ENCODE peak calls at places on chromosomes 6 and 20, in five cellular contexts. O is GM06990, R is pancreas, Z is A673, U is GM23338. B is an unnamed sample.

GRCh38 chr6:148760143-148760505 is 13.3 kb downstream of the UST start:
- DNase-seq in R (no peak), O (no peak), U (no peak), Z (no peak), B (peak)

GRCh38 chr20:5947276-5947675 is 3.1 kb downstream of the TRMT6 start:
- DNase-seq in Z (no peak), U (no peak), O (no peak), R (no peak), B (no peak)

GRCh38 chr6:148700713-148701392 is 46.0 kb upstream of the UST start:
- DNase-seq in R (no peak), O (no peak), Z (no peak), U (peak), B (peak)

GRCh38 chr6:47651505-47651944 is 46.9 kb upstream of the ADGRF4 start:
- DNase-seq in R (no peak), U (no peak), Z (no peak), O (no peak), B (no peak)

GRCh38 chr6:37502703-37503485 is 3.2 kb upstream of the CCDC167 start:
- DNase-seq in U (no peak), R (no peak), O (no peak), Z (no peak), B (peak)

GRCh38 chr6:167094820-167095637 is 27.9 kb upstream of the CCR6 start:
- DNase-seq in Z (no peak), U (no peak), R (no peak), O (peak), B (peak)

GRCh38 chr20:47336013-47336754 is 20.3 kb downstream of the ZMYND8 start:
- DNase-seq in O (no peak), R (no peak), U (no peak), Z (no peak), B (no peak)

GRCh38 chr20:3654326-3655031 is 8.7 kb downstream of the GFRA4 start:
- DNase-seq in R (no peak), U (no peak), O (no peak), Z (no peak), B (no peak)

GRCh38 chr6:11538049-11538798 is 675 bp downstream of the TMEM170B start:
- DNase-seq in U (peak), R (peak), O (peak), Z (peak), B (peak)

GRCh38 chr20:51132286-51132810 is 109.4 kb upstream of the KCNG1 start:
- DNase-seq in R (no peak), Z (no peak), O (no peak), U (no peak), B (no peak)

GRCh38 chr6:26097268-26097875 is 10.1 kb downstream of the HFE start:
- DNase-seq in U (peak), R (peak), O (peak), Z (peak), B (peak)

GRCh38 chr6:137657351-137657911 is 163.2 kb upstream of the OLIG3 start:
- DNase-seq in O (peak), R (no peak), Z (no peak), U (no peak), B (peak)

GRCh38 chr6:88422831-88423230 is 256.7 kb upstream of the CNR1 start:
- DNase-seq in R (no peak), O (no peak), Z (peak), U (peak), B (no peak)

GRCh38 chr20:1163105-1163504 is 21.7 kb downstream of the TMEM74B start:
- DNase-seq in U (no peak), Z (no peak), R (no peak), O (no peak), B (peak)
- TF ChIP-seq CTCF in U (no peak), Z (no peak), R (no peak), O (no peak), B (no peak)

GRCh38 chr6:31727717-31728671 is 1.1 kb downstream of the DDAH2 start:
- DNase-seq in U (no peak), O (peak), Z (no peak), R (no peak), B (peak)

GRCh38 chr6:31729515-31729978 is 448 bp upstream of the DDAH2 start:
- DNase-seq in Z (peak), O (peak), U (peak), R (peak), B (peak)

GRCh38 chr6:31728767-31729514 is at the start of gene DDAH2:
- DNase-seq in Z (no peak), R (peak), U (no peak), O (no peak), B (no peak)

GRCh38 chr6:31725502-31726350 is 2.6 kb downstream of the MPIG6B start:
- DNase-seq in R (no peak), Z (no peak), U (no peak), O (no peak), B (no peak)

DNA sequence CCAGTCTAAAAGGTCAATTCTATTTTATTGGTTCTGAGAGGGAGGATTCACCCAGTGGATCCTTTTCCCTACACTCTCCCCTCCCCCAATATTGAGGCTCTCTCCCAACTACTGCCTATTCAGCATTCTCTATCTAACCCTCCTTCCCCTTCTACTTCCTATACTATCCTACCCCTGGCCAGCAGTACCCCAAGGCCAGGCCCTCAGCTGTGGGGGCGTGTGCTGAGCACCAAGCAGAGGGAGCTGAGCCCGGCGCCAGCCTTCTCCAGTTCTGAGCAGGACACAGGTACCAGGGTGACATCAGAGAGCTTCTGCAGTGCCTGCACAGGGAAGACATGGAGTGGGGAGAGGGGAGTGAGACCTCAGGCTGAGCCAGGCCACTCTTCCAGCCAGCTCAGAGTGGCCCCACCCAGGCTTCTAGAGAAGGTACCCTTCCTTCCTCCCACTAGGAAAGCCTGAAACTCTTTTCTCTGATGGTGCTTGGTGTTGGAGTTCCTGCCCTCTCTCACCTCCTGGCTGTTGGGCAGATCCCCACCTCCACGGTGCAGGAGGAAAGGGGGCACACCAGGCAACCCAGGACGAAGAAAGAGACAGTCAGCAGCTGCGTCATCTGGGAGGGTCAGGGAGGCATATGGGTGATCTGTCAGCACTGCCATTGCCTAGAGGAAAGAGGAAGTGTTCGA is 1.9 kb downstream of the DDAH2 start:
- DNase-seq in R (no peak), Z (no peak), O (no peak), U (no peak), B (no peak)
- H3K4me3 ChIP-seq in R (no peak), Z (no peak), O (no peak), U (no peak), B (no peak)

DNA sequence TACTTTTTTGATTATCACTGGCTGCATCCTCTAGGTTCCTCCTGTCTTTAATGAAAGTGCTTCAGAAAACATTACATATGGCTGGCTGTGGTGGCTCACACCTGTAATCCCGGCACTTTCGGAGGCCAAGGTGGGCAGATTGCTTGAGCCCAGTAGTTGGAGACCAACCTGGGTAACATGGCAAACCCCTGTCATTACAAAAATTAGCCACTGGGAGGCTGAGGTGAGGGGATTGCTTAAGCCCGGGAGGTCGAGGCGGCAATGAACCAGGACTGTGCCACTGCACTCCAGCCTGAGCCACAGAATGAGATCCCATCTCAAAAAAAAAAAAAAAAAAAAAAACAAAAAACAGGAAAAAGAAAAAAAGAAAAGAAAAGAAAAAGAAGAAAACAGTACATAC is 35.3 kb downstream of the BEND3 start:
- DNase-seq in Z (no peak), R (no peak), U (peak), O (no peak), B (peak)
- TF ChIP-seq CTCF in Z (peak), R (no peak), U (peak), O (peak), B (peak)

DNA sequence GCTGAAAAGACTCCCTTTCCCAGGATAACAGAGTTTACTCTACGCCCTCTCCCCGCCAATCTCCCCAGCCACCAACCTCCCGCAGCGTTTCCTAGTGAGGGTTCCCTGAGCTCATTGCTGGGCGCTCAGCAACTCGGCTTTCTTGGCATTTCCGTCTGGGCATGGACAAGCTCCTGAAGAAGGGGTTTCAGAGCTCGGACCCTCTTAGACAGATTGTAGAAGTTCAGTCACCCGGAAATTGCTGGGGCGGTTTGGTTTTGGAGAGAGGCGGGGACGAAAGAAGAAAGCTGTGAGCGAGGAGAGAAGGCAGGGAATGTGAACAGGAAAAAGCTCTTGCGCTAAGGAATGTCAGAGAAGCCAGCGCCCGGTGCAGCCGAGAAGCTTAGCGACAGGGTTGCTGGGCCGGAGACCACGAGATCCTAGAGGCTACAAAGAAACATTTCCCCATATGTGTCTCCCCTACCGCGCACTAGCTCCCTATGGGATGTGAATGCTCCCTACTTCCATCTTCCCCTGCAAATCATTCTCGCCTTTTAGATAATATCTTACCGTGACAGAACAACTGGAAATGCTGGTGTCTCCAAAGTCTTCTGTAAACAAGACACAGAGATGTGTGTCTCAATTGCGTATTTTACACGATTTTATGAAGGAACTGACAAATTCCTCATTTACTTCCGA is 15.8 kb downstream of the POM121L2 start:
- DNase-seq in Z (peak), R (no peak), O (no peak), U (peak), B (no peak)
- H3K4me3 ChIP-seq in Z (peak), R (no peak), O (no peak), U (peak), B (peak)

DNA sequence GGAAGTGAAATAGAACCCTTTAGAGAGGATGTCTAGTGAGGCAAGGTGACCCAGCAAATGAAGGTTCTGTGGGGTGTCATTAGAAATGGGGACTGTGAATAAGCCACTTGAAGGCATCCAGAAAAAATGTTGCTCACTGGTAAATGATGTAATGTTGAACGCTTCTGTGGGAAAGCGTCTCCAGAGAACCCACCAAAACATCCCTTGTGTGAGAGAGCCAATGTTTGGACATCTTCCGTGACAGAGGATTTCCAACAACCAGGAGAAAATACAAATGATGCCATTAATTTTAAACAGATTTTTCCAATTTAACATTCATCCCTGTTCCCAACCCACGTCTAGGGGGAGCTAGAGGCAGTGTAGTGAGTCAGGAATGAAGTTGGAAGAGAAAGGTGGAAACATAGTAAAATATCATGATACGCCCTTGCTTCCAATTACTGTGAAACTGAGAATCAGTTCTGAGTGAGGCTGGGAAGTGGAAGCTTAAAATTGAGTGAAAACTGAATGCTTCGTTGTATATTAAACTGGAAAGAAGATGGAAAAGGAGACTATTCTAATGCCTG is 584.2 kb downstream of the CD109 start:
- DNase-seq in U (peak), R (no peak), Z (peak), O (no peak), B (no peak)
- TF ChIP-seq CTCF in U (peak), R (no peak), Z (peak), O (no peak), B (no peak)

DNA sequence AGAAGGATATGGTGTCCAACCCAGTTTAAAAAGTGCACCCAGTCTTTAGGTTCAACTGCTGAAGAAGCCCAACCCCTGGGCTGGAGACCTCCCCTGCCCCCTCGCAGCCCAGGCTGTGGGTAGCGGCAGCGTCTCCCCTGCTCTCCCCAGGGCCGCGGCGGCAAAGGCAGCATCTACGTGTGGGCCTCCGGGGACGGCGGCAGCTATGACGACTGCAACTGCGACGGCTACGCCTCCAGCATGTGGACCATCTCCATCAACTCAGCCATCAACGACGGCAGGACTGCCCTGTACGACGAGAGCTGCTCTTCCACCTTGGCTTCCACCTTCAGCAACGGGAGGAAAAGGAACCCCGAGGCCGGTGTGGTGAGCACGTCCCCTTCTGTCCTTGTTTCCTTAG is 77.6 kb downstream of the BFSP1 start:
- DNase-seq in O (no peak), U (no peak), Z (no peak), R (no peak), B (no peak)
- H3K4me3 ChIP-seq in O (no peak), U (no peak), Z (no peak), R (no peak), B (no peak)

B was measured in GM12865.